ENCODE peak calls at places on chromosomes 12 and 14, in four cellular contexts. D, U, E and Y are unnamed samples.

GRCh38 chr12:19388131-19388549 is 51.2 kb upstream of the AEBP2 start:
- DNase-seq in U (no peak), D (no peak), E (no peak), Y (no peak)

GRCh38 chr12:47882796-47883546 is 21.8 kb downstream of the VDR start:
- DNase-seq in U (peak; percentile 42), D (no peak), E (peak; percentile 74), Y (no peak)

GRCh38 chr14:97977711-97978261 is 1180.6 kb downstream of the VRK1 start:
- DNase-seq in D (no peak), U (peak; percentile 68), E (peak; percentile 71), Y (no peak)

GRCh38 chr14:98345186-98345585 is 926.8 kb downstream of the BCL11B start:
- DNase-seq in E (no peak), U (peak; percentile 34), D (no peak), Y (no peak)

GRCh38 chr14:90560529-90560928 is 163.7 kb downstream of the CALM1 start:
- DNase-seq in D (no peak), U (no peak), E (no peak), Y (no peak)

GRCh38 chr12:55718020-55718419 is 2.2 kb upstream of the RDH5 start:
- DNase-seq in D (no peak), E (no peak), U (no peak), Y (no peak)

GRCh38 chr12:111418594-111418880 is 12.8 kb downstream of the SH2B3 start:
- DNase-seq in D (no peak), U (no peak), E (no peak), Y (no peak)

GRCh38 chr12:27025116-27025515 is 2.8 kb downstream of the MED21 start:
- DNase-seq in D (no peak), U (peak; percentile 60), E (no peak), Y (no peak)

GRCh38 chr12:33757701-33758100 is 264.6 kb upstream of the ALG10 start:
- DNase-seq in U (no peak), D (no peak), E (no peak), Y (no peak)

GRCh38 chr12:132439333-132439904 is 50.5 kb upstream of the FBRSL1 start:
- DNase-seq in U (no peak), E (no peak), D (no peak), Y (no peak)

GRCh38 chr12:20376984-20377383 is 8.6 kb downstream of the PDE3A start:
- DNase-seq in E (no peak), U (peak; percentile 41), D (no peak), Y (no peak)

GRCh38 chr12:46692606-46693005 is 133.2 kb downstream of the SLC38A4 start:
- DNase-seq in D (no peak), E (no peak), U (no peak), Y (no peak)

GRCh38 chr14:45790293-45790692 is 537.3 kb upstream of the MIS18BP1 start:
- DNase-seq in E (no peak), D (no peak), U (no peak), Y (no peak)

GRCh38 chr12:26878661-26879119 is 45.7 kb upstream of the ITPR2 start:
- DNase-seq in D (peak; percentile 11), U (no peak), E (peak; percentile 63), Y (no peak)

GRCh38 chr14:44404021-44404420 is 103.1 kb downstream of the FSCB start:
- DNase-seq in E (peak; percentile 41), U (peak; percentile 26), D (no peak), Y (no peak)

GRCh38 chr12:63151898-63152700 is 1.1 kb upstream of the AVPR1A start:
- DNase-seq in E (no peak), D (peak; percentile 62), U (peak; percentile 54), Y (no peak)

GRCh38 chr14:93953739-93954515 is 22.4 kb downstream of the ASB2 start:
- DNase-seq in D (no peak), U (no peak), E (no peak), Y (no peak)

GRCh38 chr12:62794218-62794583 is 140.7 kb downstream of the PPM1H start:
- DNase-seq in D (no peak), U (no peak), E (no peak), Y (no peak)

GRCh38 chr12:48998497-48999353 is 450 bp downstream of the DDN start:
- DNase-seq in D (no peak), U (no peak), E (no peak), Y (no peak)

GRCh38 chr14:45526715-45527549 is 273.9 kb upstream of the MIS18BP1 start:
- DNase-seq in E (no peak), D (peak; percentile 64), U (peak; percentile 64), Y (peak; percentile 13)

GRCh38 chr14:78933948-78934524 is 763.9 kb downstream of the NRXN3 start:
- DNase-seq in U (peak; percentile 45), D (peak; percentile 19), E (no peak), Y (peak; percentile 24)
- TF ChIP-seq CTCF in U (peak; percentile 51), D (peak; percentile 66), E (peak; percentile 52), Y (peak; percentile 73)

DNA sequence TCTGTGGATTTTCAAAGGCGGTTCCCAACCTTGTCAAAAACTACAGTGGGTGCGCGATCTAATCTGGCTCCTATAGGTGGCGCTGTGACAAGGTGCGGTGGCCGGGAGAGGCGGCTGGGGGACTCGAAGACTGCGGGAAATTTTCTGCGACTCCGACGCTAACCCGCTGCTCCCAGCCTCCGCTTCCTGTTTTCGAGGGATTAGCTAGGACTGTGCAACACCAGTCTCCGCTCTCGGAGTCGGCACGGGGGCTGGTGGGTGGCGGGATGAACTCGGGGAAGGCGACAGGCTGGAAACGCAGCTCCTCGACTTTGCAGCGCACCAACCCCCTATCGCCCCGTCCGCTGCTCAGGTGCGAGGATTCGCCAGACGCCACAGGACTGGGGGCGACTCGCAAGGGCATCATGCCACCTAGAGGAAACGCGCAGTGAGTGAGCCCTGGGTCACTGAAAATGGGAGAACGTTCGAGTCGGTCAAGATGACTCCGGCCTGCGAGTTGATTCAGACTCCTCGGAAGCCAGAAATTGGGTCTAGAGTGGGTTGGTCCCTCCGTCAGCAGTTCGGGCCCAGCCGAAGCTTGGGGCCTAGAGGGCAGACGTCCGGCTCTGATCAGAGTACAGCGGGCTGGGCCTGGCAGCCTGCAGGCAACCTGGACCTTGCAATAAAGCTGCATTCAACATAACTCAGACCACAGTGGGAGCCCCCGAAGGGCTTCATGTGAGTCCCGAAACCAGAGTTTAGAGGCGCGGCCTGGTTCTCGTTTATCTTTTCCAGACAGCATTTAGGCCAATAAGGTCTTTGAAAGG is 5.5 kb upstream of the PAX9 start:
- DNase-seq in E (no peak), U (peak; percentile 73), D (peak; percentile 75), Y (no peak)
- TF ChIP-seq CTCF in E (peak; percentile 30), U (peak; percentile 81), D (peak; percentile 88), Y (peak; percentile 42)

DNA sequence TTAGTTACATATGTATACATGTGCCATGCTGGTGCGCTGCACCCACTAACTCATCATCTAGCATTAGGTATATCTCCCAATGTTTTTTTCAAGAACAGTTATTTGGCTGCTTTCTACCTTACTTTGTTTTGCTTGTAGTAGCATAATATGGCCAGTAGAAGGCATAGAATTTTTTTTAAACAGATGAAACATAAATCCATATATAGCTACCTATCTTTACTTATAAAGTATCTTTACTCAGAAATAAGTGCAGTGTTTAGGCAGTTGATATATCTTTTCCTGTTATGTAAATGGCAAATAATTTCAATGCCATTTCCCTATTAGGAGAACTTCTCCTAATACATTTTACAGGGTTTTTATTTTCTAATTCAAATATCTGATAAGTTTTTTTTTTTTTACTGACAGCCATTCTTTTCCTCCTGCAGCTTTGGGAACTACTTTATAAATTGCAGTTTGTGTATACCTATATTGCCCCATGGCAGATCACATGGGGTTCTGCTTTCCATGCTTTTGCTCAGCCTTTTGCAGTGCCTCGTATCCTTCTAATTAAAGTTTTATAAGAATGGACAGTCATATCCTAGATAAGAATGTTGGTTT is 143.1 kb downstream of the PCNX1 start:
- DNase-seq in E (no peak), U (peak; percentile 35), D (no peak), Y (no peak)
- TF ChIP-seq CTCF in E (no peak), U (peak; percentile 29), D (peak; percentile 68), Y (peak; percentile 29)

GRCh38 chr14:24308342-24309124 is 756 bp upstream of the CIDEB start:
- DNase-seq in U (no peak), E (no peak), D (no peak), Y (no peak)
- TF ChIP-seq CTCF in U (no peak), E (peak; percentile 1), D (no peak), Y (no peak)

DNA sequence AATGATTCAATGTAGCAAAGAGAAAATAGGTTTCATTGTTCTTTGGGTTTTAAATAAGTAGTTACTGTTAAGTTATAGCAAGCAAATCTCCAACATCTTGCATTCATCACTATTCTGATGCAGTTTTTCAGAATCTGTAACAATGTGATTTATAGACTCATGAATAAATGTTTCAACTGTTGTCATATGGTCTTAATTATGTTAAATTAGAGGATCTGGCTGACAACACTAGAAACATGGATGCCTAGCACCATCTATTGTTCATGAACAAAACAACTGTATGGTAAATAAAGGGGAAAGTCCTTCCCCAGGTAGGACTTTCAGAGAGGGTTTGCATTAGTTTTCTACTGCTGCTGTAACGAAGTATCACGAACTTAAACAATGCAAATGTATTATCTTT is 167.9 kb downstream of the BCAT1 start:
- DNase-seq in E (no peak), U (peak; percentile 29), D (no peak), Y (no peak)
- TF ChIP-seq CTCF in E (no peak), U (peak; percentile 50), D (no peak), Y (peak; percentile 38)

GRCh38 chr14:68896132-68896531 is 83.0 kb downstream of the ACTN1 start:
- DNase-seq in U (no peak), D (no peak), E (peak; percentile 42), Y (no peak)
- TF ChIP-seq CTCF in U (peak; percentile 13), D (peak; percentile 22), E (peak; percentile 13), Y (peak; percentile 5)

DNA sequence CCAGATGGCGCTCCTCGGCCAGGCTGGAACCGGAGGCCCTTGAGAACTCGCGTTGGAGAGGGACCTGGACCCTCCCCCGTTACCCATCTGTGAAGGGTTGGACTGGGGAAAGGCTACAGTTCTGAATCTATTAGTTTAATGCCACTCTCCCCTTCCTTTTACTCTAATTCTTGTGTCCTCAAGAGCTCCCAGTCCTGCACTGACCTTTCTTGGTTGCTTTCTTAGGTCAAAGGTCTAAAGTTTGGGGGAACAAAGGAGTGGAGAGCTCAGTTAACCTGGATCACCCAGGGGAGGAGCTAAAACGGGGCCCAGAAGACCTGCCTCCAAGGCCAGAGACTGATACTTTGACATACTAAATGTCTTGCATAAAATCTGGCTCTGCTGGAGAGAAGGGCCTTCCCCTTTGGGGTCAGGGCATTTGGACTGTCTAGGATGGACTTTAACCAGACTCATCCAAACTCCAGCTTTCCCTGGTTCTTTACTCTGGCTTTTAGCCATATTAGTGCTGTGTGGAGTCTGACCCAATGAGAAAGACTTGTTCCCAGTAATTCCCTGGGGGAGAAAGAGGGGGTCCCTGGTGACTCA is 923 bp upstream of the MLF2 start:
- DNase-seq in E (no peak), D (no peak), U (no peak), Y (no peak)
- TF ChIP-seq CTCF in E (no peak), D (no peak), U (peak; percentile 94), Y (no peak)